ENCODE peak calls at places on chromosome 7, in five cellular contexts. F is fibroblast of the aortic adventitia, M is ovary, V is GM12865, U is fibroblast of lung. P is an unnamed sample.

GRCh38 chr7:55093674-55094073 is 74.9 kb downstream of the EGFR start:
- DNase-seq in M (no peak), U (no peak), V (no peak), F (no peak), P (no peak)

GRCh38 chr7:37833107-37833817 is 15.1 kb upstream of the NME8 start:
- DNase-seq in U (peak), V (peak), F (peak), M (peak), P (peak)

GRCh38 chr7:41984888-41985287 is 252.1 kb downstream of the GLI3 start:
- DNase-seq in F (peak), M (no peak), U (peak), V (no peak), P (peak)

GRCh38 chr7:142798451-142799438 is 28.0 kb downstream of the PRSS2 start:
- DNase-seq in M (no peak), F (no peak), V (no peak), U (no peak), P (no peak)

GRCh38 chr7:138064856-138065357 is 11.4 kb upstream of the AKR1D1 start:
- DNase-seq in V (no peak), U (peak), F (peak), M (no peak), P (peak)

GRCh38 chr7:80453699-80454340 is 58.0 kb downstream of the GNAT3 start:
- DNase-seq in V (peak), F (peak), U (peak), M (no peak), P (peak)

GRCh38 chr7:155533827-155534690 is 12.3 kb downstream of the CNPY1 start:
- DNase-seq in V (peak), U (peak), F (no peak), M (no peak), P (peak)

GRCh38 chr7:96388620-96389383 is 66.9 kb upstream of the SLC25A13 start:
- DNase-seq in M (peak), V (no peak), F (peak), U (peak), P (peak)

GRCh38 chr7:135206887-135207738 is 4.2 kb downstream of the WDR91 start:
- DNase-seq in V (peak), F (no peak), U (no peak), M (no peak), P (no peak)

GRCh38 chr7:131895541-131896173 is 339.2 kb upstream of the PODXL start:
- DNase-seq in F (peak), V (no peak), U (peak), M (no peak), P (peak)

GRCh38 chr7:23544913-23545354 is 13.2 kb upstream of the TRA2A start:
- DNase-seq in U (peak), F (peak), M (no peak), V (peak), P (peak)

GRCh38 chr7:140623995-140624902 is 16.4 kb downstream of the DENND2A start:
- DNase-seq in V (no peak), M (no peak), U (no peak), F (no peak), P (peak)

GRCh38 chr7:121016976-121017375 is 28.5 kb downstream of the CPED1 start:
- DNase-seq in M (no peak), V (no peak), U (peak), F (peak), P (peak)

GRCh38 chr7:35342786-35343185 is 88.9 kb upstream of the TBX20 start:
- DNase-seq in V (no peak), M (no peak), F (no peak), U (no peak), P (no peak)

GRCh38 chr7:37732253-37732652 is 48.7 kb downstream of the GPR141 start:
- DNase-seq in F (no peak), V (peak), U (peak), M (no peak), P (peak)

GRCh38 chr7:75642810-75643486 is 95.8 kb downstream of the HIP1 start:
- DNase-seq in M (no peak), V (peak), U (peak), F (peak), P (peak)

DNA sequence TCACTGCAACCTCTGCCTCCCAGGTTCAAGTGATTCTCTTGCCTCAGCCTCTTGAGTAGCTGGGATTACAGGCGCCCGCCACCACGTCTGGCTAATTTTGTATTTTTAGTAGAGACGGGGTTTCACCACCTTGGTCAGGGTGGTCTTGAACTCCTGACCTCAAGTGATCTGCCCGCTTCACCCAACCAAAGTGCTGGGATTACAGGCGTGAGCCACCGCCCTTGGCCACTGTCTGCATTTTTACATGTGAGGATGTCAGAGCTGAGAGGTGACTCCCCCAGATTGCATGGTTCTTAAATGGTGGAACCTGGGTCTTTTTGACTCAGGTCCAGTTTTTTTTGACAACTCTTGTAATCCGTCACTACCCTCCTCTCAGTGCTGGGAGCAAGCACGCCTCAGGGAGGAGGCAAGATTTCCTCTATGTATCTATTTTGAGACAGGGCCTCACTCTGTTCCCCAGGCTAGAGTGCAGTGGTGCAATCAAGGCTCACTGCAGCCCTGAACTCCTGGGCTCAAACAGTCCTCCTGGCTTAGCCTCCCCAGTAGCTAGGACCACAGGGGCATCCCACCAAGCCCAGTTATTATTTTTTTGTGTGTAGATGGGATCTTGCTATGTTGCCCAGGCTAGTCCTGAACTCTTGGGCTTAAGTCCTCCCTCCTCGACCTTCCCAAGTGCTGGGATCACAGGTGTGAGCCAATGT is 1.2 kb upstream of the SRRT start:
- DNase-seq in F (no peak), M (no peak), V (no peak), U (no peak), P (no peak)
- H3K4me3 ChIP-seq in F (peak), M (peak), V (peak), U (peak), P (no peak)

GRCh38 chr7:90516257-90516656 is 46.8 kb downstream of the PTTG1IP2 start:
- DNase-seq in F (no peak), U (no peak), V (no peak), M (no peak), P (no peak)

GRCh38 chr7:90518630-90519029 is 49.2 kb downstream of the PTTG1IP2 start:
- DNase-seq in V (no peak), F (no peak), U (no peak), M (no peak), P (no peak)

GRCh38 chr7:90520484-90520883 is 51.0 kb downstream of the PTTG1IP2 start:
- DNase-seq in U (peak), V (no peak), M (no peak), F (peak), P (peak)
- TF ChIP-seq CTCF in U (peak), V (peak), M (no peak), F (peak), P (peak)

GRCh38 chr7:106102387-106102966 is 9.6 kb downstream of the SYPL1 start:
- DNase-seq in V (no peak), M (no peak), U (no peak), F (no peak), P (no peak)
- H3K4me3 ChIP-seq in V (no peak), M (no peak), U (no peak), F (no peak), P (no peak)

GRCh38 chr7:123625254-123625653 is 23.6 kb downstream of the ASB15 start:
- DNase-seq in F (peak), U (no peak), V (no peak), M (no peak), P (peak)

GRCh38 chr7:123622660-123623386 is 21.2 kb downstream of the ASB15 start:
- DNase-seq in V (no peak), M (no peak), F (no peak), U (peak), P (no peak)

GRCh38 chr7:123621707-123622106 is 20.1 kb downstream of the ASB15 start:
- DNase-seq in U (no peak), V (no peak), F (no peak), M (no peak), P (no peak)

GRCh38 chr7:123627859-123628258 is 26.2 kb downstream of the ASB15 start:
- DNase-seq in F (no peak), U (no peak), V (no peak), M (no peak), P (no peak)

DNA sequence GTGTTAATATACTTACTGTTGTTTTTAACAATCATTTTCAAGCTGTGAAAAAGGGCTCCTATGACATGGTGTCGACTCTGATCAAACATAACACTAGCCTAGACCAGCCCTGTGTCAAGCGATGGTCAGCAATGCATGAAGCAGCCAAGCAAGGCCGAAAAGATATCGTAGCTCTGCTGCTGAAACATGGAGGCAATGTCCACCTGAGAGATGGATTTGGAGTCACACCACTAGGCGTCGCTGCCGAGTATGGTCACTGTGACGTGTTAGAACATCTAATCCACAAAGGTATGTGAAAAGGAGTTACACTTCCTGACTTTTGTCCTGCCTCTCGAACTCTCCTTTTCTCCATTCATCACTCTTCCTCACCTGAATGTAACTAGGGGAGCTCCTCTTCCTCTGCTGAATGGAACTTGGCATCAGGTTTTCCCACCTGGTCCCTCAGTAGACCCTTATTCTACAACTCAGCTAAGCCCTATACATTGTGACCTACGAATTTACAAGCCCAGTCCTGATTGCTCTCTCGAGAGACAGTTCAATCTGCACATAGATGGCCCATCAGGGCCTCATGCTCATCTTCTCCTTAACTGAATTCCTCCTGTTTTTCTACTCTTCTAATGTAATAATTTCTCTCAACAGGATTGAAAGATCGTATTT is 23.0 kb downstream of the ASB15 start:
- DNase-seq in M (no peak), V (peak), F (no peak), U (no peak), P (peak)
- TF ChIP-seq CTCF in M (no peak), V (peak), F (peak), U (peak), P (peak)

DNA sequence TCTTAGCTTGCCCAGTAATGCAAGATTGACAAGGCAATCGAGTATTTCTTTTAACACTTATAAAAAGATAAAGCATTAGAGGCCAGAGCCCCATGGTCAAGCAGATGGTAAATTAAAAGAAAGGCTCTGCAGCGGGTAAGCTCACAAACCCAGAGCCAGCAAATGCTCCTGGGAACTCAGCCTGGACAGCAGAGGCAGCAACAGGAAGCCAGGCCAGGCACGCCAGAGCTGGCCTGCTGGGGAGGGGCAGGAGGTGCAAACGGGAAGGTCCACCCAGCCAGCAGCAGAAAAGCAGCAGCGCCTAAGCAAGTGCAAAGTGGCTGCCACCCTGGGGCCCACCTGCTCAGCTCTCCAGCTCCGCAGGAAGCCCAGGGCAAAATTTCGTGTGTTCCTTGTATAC is 82.8 kb upstream of the GPR22 start:
- DNase-seq in M (no peak), F (peak), U (peak), V (no peak), P (peak)
- H3K4me3 ChIP-seq in M (no peak), F (no peak), U (no peak), V (no peak), P (no peak)

P was measured in fibroblast of pulmonary artery.